ENCODE peak calls at places on chromosomes 11 and 22, in five cellular contexts. H is neural progenitor cell, Q is adrenal gland, E is transverse colon, K is PC-3. M is an unnamed sample.

GRCh38 chr11:17206448-17206847 is 1.3 kb downstream of the PIK3C2A start:
- DNase-seq in Q (no peak), K (no peak), H (no peak), E (no peak), M (no peak)

GRCh38 chr11:11003226-11003625 is 145.4 kb upstream of the ZBED5 start:
- DNase-seq in H (no peak), K (no peak), Q (no peak), E (no peak), M (no peak)

GRCh38 chr11:72629266-72629665 is 45.0 kb downstream of the PDE2A start:
- DNase-seq in Q (peak), E (peak), H (no peak), K (no peak), M (peak)

GRCh38 chr22:46070722-46071450 is 79.4 kb upstream of the PPARA start:
- DNase-seq in K (peak), E (peak), H (peak), Q (peak), M (peak)

GRCh38 chr22:44096736-44097135 is 72.6 kb downstream of the PARVB start:
- DNase-seq in Q (no peak), H (no peak), K (no peak), E (no peak), M (no peak)

GRCh38 chr11:47004595-47005033 is 68.1 kb downstream of the CSTPP1 start:
- DNase-seq in K (peak), E (peak), Q (peak), H (no peak), M (peak)

GRCh38 chr11:95917188-95918036 is 6.5 kb downstream of the MTMR2 start:
- DNase-seq in E (no peak), K (peak), Q (no peak), H (no peak), M (peak)

GRCh38 chr11:107591098-107591445 is at the start of gene ELMOD1:
- DNase-seq in E (peak), K (peak), H (peak), Q (peak), M (no peak)

GRCh38 chr11:114960117-114960516 is 281.8 kb downstream of the NXPE2 start:
- DNase-seq in H (no peak), K (no peak), Q (no peak), E (no peak), M (no peak)

GRCh38 chr11:96256213-96256580 is 86.8 kb downstream of the MAML2 start:
- DNase-seq in H (no peak), E (no peak), Q (no peak), K (no peak), M (no peak)

GRCh38 chr11:76672431-76673163 is 2.0 kb upstream of the LRRC32 start:
- DNase-seq in H (no peak), E (peak), Q (no peak), K (no peak), M (no peak)

GRCh38 chr22:25051073-25051472 is 98.6 kb downstream of the KIAA1671 start:
- DNase-seq in E (no peak), H (no peak), K (peak), Q (no peak), M (no peak)

GRCh38 chr11:44427432-44427831 is 117.5 kb upstream of the ALX4 start:
- DNase-seq in E (no peak), K (peak), Q (no peak), H (peak), M (no peak)

GRCh38 chr11:124748481-124749338 is 3.3 kb downstream of the VSIG2 start:
- DNase-seq in H (no peak), Q (peak), E (no peak), K (peak), M (no peak)

GRCh38 chr11:26753738-26754504 is 32.1 kb upstream of the SLC5A12 start:
- DNase-seq in Q (peak), H (peak), E (peak), K (peak), M (peak)

GRCh38 chr11:125621995-125622394 is 3.0 kb upstream of the CHEK1 start:
- DNase-seq in E (no peak), H (no peak), K (peak), Q (no peak), M (peak)

GRCh38 chr11:117042689-117043088 is 55.5 kb downstream of the SIK3 start:
- DNase-seq in H (no peak), K (no peak), Q (no peak), E (no peak), M (no peak)

GRCh38 chr11:63557548-63557947 is 5.6 kb downstream of the PLAAT2 start:
- DNase-seq in E (no peak), Q (no peak), H (no peak), K (no peak), M (no peak)

GRCh38 chr11:10770626-10771254 is 19.7 kb downstream of the CTR9 start:
- DNase-seq in E (peak), K (peak), Q (peak), H (peak), M (peak)

GRCh38 chr11:109046284-109046992 is 375.6 kb upstream of the C11orf87 start:
- DNase-seq in K (no peak), H (peak), E (no peak), Q (no peak), M (no peak)

GRCh38 chr22:50314081-50314454 is 6.6 kb upstream of the PLXNB2 start:
- DNase-seq in Q (no peak), K (no peak), H (no peak), E (no peak), M (no peak)

GRCh38 chr11:120523196-120523595 is 11.6 kb downstream of the GRIK4 start:
- DNase-seq in E (no peak), Q (no peak), H (no peak), K (no peak), M (no peak)

GRCh38 chr22:25750569-25751173 is 8.7 kb downstream of the MYO18B start:
- DNase-seq in Q (no peak), H (no peak), K (no peak), E (no peak), M (no peak)

GRCh38 chr22:20206709-20207215 is 55.9 kb upstream of the CCDC188 start:
- DNase-seq in K (no peak), H (no peak), E (peak), Q (no peak), M (peak)

GRCh38 chr11:45852712-45853101 is 5.4 kb downstream of the CRY2 start:
- DNase-seq in E (no peak), K (no peak), Q (no peak), H (no peak), M (no peak)

GRCh38 chr11:14075118-14075601 is 112.6 kb downstream of the SPON1 start:
- DNase-seq in K (peak), Q (no peak), H (peak), E (no peak), M (no peak)

GRCh38 chr11:2146051-2146450 is 6.9 kb upstream of the IGF2 start:
- DNase-seq in H (no peak), E (no peak), K (no peak), Q (no peak), M (no peak)

GRCh38 chr11:122468965-122469364 is 186.6 kb upstream of the UBASH3B start:
- DNase-seq in K (no peak), E (no peak), H (no peak), Q (no peak), M (no peak)

GRCh38 chr11:13073119-13073981 is 64.2 kb downstream of the RASSF10 start:
- DNase-seq in H (no peak), E (no peak), Q (no peak), K (peak), M (peak)

DNA sequence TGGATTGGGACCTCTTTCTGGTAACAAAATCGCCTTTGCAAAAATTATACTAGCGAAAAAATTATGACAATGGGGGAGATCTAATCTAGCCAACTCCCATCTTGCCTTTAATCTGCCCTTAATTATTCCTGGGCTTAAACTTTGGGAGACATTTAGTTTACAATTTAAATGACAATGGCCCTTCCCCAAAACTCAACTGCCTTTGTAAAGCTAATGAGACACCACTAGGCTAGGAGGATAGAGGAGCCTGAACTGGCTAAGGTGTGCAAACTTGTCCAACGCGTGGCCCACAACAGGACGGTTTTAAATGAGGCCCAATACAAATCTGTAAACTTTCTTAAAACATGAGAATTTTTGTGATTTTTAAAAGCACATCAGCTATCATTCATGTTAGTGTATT is 67.3 kb downstream of the RSF1 start:
- DNase-seq in E (no peak), Q (no peak), K (no peak), H (peak), M (no peak)
- H3K4me3 ChIP-seq in E (no peak), Q (no peak), K (no peak), H (no peak), M (no peak)

GRCh38 chr22:29306175-29306829 is at the start of gene GAS2L1:
- DNase-seq in K (peak), Q (peak), E (peak), H (peak), M (peak)
- TF ChIP-seq CTCF in K (peak), Q (peak), E (peak), H (peak), M (peak)

GRCh38 chr11:102144357-102145342 is 34.4 kb downstream of the YAP1 start:
- DNase-seq in E (peak), H (peak), K (peak), Q (peak), M (peak)
- H3K4me3 ChIP-seq in E (no peak), H (no peak), K (no peak), Q (no peak), M (no peak)

DNA sequence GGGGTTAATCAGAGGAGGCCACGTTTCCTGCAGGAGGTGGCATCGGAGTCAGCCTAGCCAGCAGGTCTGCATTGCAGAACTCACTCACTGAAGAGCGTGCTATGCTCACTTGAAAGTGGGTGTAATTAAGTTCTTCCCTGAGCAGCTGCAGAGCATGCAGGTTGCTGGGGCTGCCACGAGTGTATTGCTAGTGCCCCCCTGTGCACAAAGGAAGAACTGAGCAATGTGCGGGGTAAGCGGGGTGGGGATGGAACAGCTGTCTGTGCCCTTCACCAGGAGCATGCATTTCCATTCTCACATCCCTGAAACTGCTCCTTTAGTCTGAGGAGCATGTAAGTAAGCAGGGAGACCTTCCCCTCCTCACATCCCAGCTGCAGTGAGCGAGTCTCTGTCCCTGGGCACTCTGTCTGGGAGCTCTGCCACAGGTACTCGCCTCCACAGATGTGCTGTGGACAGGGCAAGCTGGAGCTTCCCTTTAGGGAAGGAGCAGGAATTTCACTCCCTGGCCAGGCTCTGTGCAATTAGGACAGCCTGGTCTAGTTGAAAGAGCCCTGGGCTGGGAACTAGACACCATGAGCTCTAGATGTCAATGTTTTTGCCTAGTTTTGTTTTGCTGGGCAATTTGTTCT is 1031.8 kb downstream of the NTM start:
- DNase-seq in H (peak), E (peak), K (peak), Q (peak), M (peak)
- TF ChIP-seq CTCF in H (peak), E (no peak), K (peak), Q (no peak), M (peak)

GRCh38 chr11:34354782-34355181 is 3.0 kb downstream of the ABTB2 start:
- DNase-seq in K (peak), H (no peak), E (no peak), Q (no peak), M (peak)
- H3K4me3 ChIP-seq in K (no peak), H (no peak), E (no peak), Q (no peak), M (no peak)

GRCh38 chr11:111363985-111364384 is 15.1 kb downstream of the POU2AF1 start:
- DNase-seq in H (no peak), Q (no peak), K (no peak), E (no peak), M (no peak)
- TF ChIP-seq CTCF in H (no peak), Q (no peak), K (no peak), E (no peak), M (no peak)

M was measured in fibroblast of the aortic adventitia.